ENCODE peak calls at places on chromosomes 13 and 19, in seven cellular contexts. B, T, U, Q, O, C and D are unnamed samples. For H3K36me3, the result is how much of the 10 kb centered on the place peaks cover.

GRCh38 chr19:48274938-48275337 is 5.1 kb downstream of the ZNF114 start:
- DNase-seq in T (no peak), B (no peak), O (no peak), U (no peak), Q (no peak), C (no peak), D (no peak)

GRCh38 chr19:18809149-18809978 is 18.3 kb upstream of the COMP start:
- DNase-seq in U (no peak), O (peak), T (peak), Q (no peak), C (no peak), B (peak), D (peak)

GRCh38 chr13:67880916-67881315 is 650.8 kb upstream of the PCDH9 start:
- DNase-seq in Q (no peak), O (no peak), B (no peak), T (no peak), C (no peak), U (no peak), D (no peak)

GRCh38 chr19:38989066-38989605 is 13.6 kb upstream of the FBXO17 start:
- DNase-seq in U (no peak), T (no peak), B (peak), C (no peak), O (no peak), Q (no peak), D (no peak)

GRCh38 chr13:109427148-109427547 is 359.2 kb downstream of the IRS2 start:
- DNase-seq in U (no peak), B (no peak), C (no peak), T (no peak), O (no peak), Q (no peak), D (no peak)

GRCh38 chr13:33262997-33263396 is 22.6 kb downstream of the STARD13 start:
- DNase-seq in T (no peak), U (no peak), Q (no peak), O (no peak), C (no peak), B (no peak), D (no peak)

GRCh38 chr13:28716511-28716910 is 2.3 kb downstream of the SLC46A3 start:
- DNase-seq in U (peak), Q (no peak), C (no peak), T (no peak), O (peak), B (peak), D (peak)

GRCh38 chr19:47618771-47619170 is 9.8 kb downstream of the BICRA start:
- DNase-seq in C (no peak), T (no peak), O (peak), U (peak), B (peak), Q (no peak), D (peak)

GRCh38 chr19:46366620-46367277 is 19.9 kb downstream of the PPP5C start:
- DNase-seq in T (no peak), B (no peak), C (no peak), U (no peak), O (no peak), Q (no peak), D (no peak)

GRCh38 chr13:111183959-111184684 is 69.0 kb downstream of the ARHGEF7 start:
- DNase-seq in U (no peak), B (no peak), Q (no peak), C (peak), T (no peak), O (no peak), D (no peak)

DNA sequence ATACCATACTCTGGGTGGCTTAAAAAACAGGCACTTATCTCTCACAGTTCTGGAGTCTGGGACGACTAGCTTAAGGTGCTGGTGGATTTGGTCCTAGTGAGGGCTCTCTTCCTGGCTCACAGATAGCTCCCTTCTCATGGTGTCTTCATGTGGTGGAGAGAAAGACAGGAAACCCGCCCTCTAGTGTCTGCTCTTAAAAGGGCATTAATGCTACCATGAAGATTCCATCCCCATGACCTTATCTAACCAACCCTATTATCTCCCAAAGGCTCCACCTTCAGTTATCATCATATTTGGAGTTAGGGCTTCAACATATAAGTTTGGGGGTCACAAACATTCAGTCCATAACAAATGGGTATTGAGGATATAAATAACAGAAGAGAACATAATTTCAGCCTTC is 139.4 kb downstream of the HS6ST3 start:
- DNase-seq in O (no peak), C (no peak), Q (no peak), B (no peak), T (no peak), U (no peak), D (no peak)
- TF ChIP-seq CTCF in O (no peak), C (peak), Q (no peak), B (no peak), T (no peak), U (peak), D (peak)

GRCh38 chr13:94344126-94344863 is 135.2 kb downstream of the DCT start:
- DNase-seq in O (no peak), T (no peak), B (peak), Q (no peak), C (no peak), U (no peak), D (no peak)
- H3K27ac ChIP-seq in O (no peak), T (peak), B (peak), Q (no peak), C (no peak), U (peak), D (no peak)

DNA sequence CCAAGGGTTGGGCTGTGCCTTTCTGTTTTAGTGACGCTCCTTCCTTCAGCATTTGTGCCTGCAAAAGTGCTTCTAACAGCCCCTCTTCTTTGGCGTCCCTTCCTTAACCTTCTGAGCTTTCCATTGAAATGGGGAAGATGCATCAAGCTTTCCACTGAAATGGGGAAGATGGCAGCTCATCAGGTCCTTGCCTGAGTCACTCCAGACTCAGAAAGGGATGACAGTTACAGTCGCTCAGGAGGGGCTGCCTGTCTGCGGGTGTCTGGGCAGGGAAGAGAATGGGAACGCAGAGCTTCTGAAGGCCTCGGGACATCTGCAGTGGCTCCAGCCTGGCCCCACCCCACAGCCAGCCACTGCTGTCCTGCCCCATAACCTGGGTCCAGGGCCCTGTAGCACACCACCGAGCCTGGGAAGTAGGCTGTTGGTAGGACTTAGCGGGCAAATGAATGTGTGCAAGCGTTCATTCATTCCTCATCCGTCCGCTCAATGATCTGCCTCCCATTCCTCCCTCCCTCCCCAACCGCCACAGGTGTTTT is 9.8 kb downstream of the AP1M1 start:
- DNase-seq in O (no peak), B (peak), Q (no peak), T (peak), U (no peak), C (no peak), D (no peak)
- H3K36me3 ChIP-seq in O (under half), B (half or more), Q (half or more), T (half or more), U (half or more), C (half or more), D (under half)

GRCh38 chr19:7868671-7869452 is 5.3 kb downstream of the PRR36 start:
- DNase-seq in T (peak), U (peak), C (peak), O (peak), Q (peak), B (peak), D (peak)
- TF ChIP-seq CTCF in T (peak), U (peak), C (peak), O (peak), Q (peak), B (peak), D (peak)

DNA sequence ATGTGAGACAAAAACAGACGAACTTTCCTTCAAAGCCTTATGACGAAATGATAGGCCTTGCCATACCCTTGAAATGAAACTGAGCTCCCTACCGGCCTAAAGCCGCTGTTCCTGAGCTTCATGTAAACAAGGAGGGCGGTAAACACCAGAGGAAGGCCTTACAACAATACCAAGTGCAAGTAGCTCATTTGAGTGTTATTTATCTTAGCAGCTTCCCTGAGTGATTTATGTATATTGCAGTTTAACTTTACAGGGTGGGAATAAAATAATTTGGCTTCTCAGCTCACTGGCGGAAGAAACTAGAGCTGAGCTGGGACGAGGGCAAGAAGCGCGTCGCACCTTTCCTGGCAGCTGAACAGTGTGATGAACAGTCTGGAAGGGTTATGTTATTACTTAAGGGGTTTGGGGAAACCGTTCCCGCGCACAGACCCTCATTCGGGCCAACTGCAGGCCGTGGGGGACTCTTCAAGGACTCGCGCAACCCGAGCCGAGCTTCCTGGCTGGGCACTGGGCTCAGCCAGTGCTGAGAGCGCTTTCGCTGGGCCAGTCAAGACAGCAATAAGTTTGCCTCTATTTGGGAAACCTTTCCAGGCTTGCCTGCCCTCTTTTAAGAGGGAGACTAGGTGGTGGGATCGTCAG is 111.3 kb downstream of the KCNRG start:
- DNase-seq in U (no peak), C (peak), O (no peak), B (peak), Q (peak), T (no peak), D (no peak)
- H3K27ac ChIP-seq in U (peak), C (peak), O (peak), B (peak), Q (peak), T (peak), D (peak)

GRCh38 chr19:35021016-35021415 is 9.3 kb upstream of the SCN1B start:
- DNase-seq in C (no peak), U (no peak), O (no peak), B (no peak), Q (no peak), T (no peak), D (no peak)

GRCh38 chr19:35018379-35018778 is 11.9 kb upstream of the SCN1B start:
- DNase-seq in Q (no peak), C (no peak), U (no peak), T (no peak), B (no peak), O (no peak), D (no peak)

GRCh38 chr19:35017507-35017906 is 12.8 kb upstream of the SCN1B start:
- DNase-seq in B (peak), C (no peak), U (no peak), O (no peak), T (no peak), Q (no peak), D (no peak)

GRCh38 chr19:35021596-35021995 is 8.7 kb upstream of the SCN1B start:
- DNase-seq in U (no peak), B (peak), O (no peak), C (no peak), T (no peak), Q (peak), D (no peak)

GRCh38 chr19:35019144-35019543 is 11.1 kb upstream of the SCN1B start:
- DNase-seq in T (no peak), U (no peak), O (no peak), Q (peak), B (no peak), C (no peak), D (no peak)
- H3K36me3 ChIP-seq in T (half or more), U (half or more), O (under half), Q (half or more), B (half or more), C (half or more), D (half or more)